ENCODE peak calls at places on chromosomes 7 and 10, in nine cellular contexts. One of them, this sample, is unnamed.

GRCh38 chr7:30469303-30469702 is 9.3 kb downstream of the NOD1 start:
- DNase-seq in NCI-H774: no peak
- DNase-seq in choroid plexus epithelial cell: peak
- DNase-seq in amniotic stem cell: peak
- DNase-seq in posterior cingulate gyrus: no peak
- DNase-seq in fibroblast of lung: peak
- DNase-seq in SJCRH30: peak
- DNase-seq in T-helper 1 cell: no peak
- DNase-seq in GM20000: no peak
- DNase-seq in this sample: peak

GRCh38 chr10:97321032-97321806 is 2.1 kb downstream of the FRAT1 start:
- DNase-seq in posterior cingulate gyrus: peak
- DNase-seq in T-helper 1 cell: no peak
- DNase-seq in SJCRH30: peak
- DNase-seq in choroid plexus epithelial cell: no peak
- DNase-seq in GM20000: no peak
- DNase-seq in amniotic stem cell: no peak
- DNase-seq in NCI-H774: no peak
- DNase-seq in fibroblast of lung: no peak
- DNase-seq in this sample: no peak

GRCh38 chr10:50393784-50394183 is 142.5 kb upstream of the ASAH2 start:
- DNase-seq in posterior cingulate gyrus: no peak
- DNase-seq in T-helper 1 cell: no peak
- DNase-seq in GM20000: no peak
- DNase-seq in NCI-H774: no peak
- DNase-seq in fibroblast of lung: peak
- DNase-seq in choroid plexus epithelial cell: peak
- DNase-seq in amniotic stem cell: no peak
- DNase-seq in SJCRH30: no peak
- DNase-seq in this sample: no peak

GRCh38 chr10:3763852-3764625 is 21.0 kb downstream of the KLF6 start:
- DNase-seq in amniotic stem cell: no peak
- DNase-seq in T-helper 1 cell: no peak
- DNase-seq in GM20000: no peak
- DNase-seq in NCI-H774: no peak
- DNase-seq in choroid plexus epithelial cell: peak
- DNase-seq in posterior cingulate gyrus: no peak
- DNase-seq in SJCRH30: no peak
- DNase-seq in fibroblast of lung: peak
- DNase-seq in this sample: no peak

GRCh38 chr7:45037876-45038275 is 37.9 kb downstream of the CCM2 start:
- DNase-seq in GM20000: no peak
- DNase-seq in fibroblast of lung: no peak
- DNase-seq in NCI-H774: no peak
- DNase-seq in SJCRH30: no peak
- DNase-seq in T-helper 1 cell: no peak
- DNase-seq in amniotic stem cell: no peak
- DNase-seq in posterior cingulate gyrus: no peak
- DNase-seq in choroid plexus epithelial cell: no peak
- DNase-seq in this sample: no peak

GRCh38 chr10:116802876-116803275 is 46.4 kb upstream of the ENO4 start:
- DNase-seq in GM20000: no peak
- DNase-seq in posterior cingulate gyrus: no peak
- DNase-seq in SJCRH30: no peak
- DNase-seq in choroid plexus epithelial cell: no peak
- DNase-seq in fibroblast of lung: no peak
- DNase-seq in NCI-H774: no peak
- DNase-seq in amniotic stem cell: no peak
- DNase-seq in T-helper 1 cell: no peak
- DNase-seq in this sample: no peak

GRCh38 chr7:140122975-140123374 is 53.8 kb downstream of the KDM7A start:
- DNase-seq in fibroblast of lung: peak
- DNase-seq in T-helper 1 cell: no peak
- DNase-seq in choroid plexus epithelial cell: no peak
- DNase-seq in GM20000: no peak
- DNase-seq in amniotic stem cell: no peak
- DNase-seq in NCI-H774: no peak
- DNase-seq in SJCRH30: no peak
- DNase-seq in posterior cingulate gyrus: no peak
- DNase-seq in this sample: no peak

GRCh38 chr7:30269398-30269964 is 14.9 kb upstream of the ZNRF2 start:
- DNase-seq in choroid plexus epithelial cell: no peak
- DNase-seq in T-helper 1 cell: no peak
- DNase-seq in fibroblast of lung: no peak
- DNase-seq in amniotic stem cell: no peak
- DNase-seq in SJCRH30: no peak
- DNase-seq in posterior cingulate gyrus: no peak
- DNase-seq in GM20000: no peak
- DNase-seq in NCI-H774: no peak
- DNase-seq in this sample: no peak

GRCh38 chr7:50418086-50418515 is 32.0 kb downstream of the FIGNL1 start:
- DNase-seq in T-helper 1 cell: peak
- DNase-seq in amniotic stem cell: peak
- DNase-seq in NCI-H774: peak
- DNase-seq in GM20000: peak
- DNase-seq in fibroblast of lung: peak
- DNase-seq in SJCRH30: peak
- DNase-seq in choroid plexus epithelial cell: peak
- DNase-seq in posterior cingulate gyrus: peak
- DNase-seq in this sample: peak

GRCh38 chr7:27793780-27794179 is 53.8 kb downstream of the TAX1BP1 start:
- DNase-seq in NCI-H774: no peak
- DNase-seq in amniotic stem cell: peak
- DNase-seq in SJCRH30: no peak
- DNase-seq in fibroblast of lung: peak
- DNase-seq in T-helper 1 cell: no peak
- DNase-seq in posterior cingulate gyrus: no peak
- DNase-seq in GM20000: no peak
- DNase-seq in choroid plexus epithelial cell: peak
- DNase-seq in this sample: no peak

GRCh38 chr10:71237843-71238623 is 25.7 kb downstream of the UNC5B start:
- DNase-seq in amniotic stem cell: no peak
- DNase-seq in GM20000: no peak
- DNase-seq in NCI-H774: no peak
- DNase-seq in choroid plexus epithelial cell: no peak
- DNase-seq in fibroblast of lung: peak
- DNase-seq in T-helper 1 cell: no peak
- DNase-seq in posterior cingulate gyrus: peak
- DNase-seq in SJCRH30: no peak
- DNase-seq in this sample: no peak

GRCh38 chr7:24025094-24025493 is 258.9 kb upstream of the NPY start:
- DNase-seq in GM20000: no peak
- DNase-seq in T-helper 1 cell: no peak
- DNase-seq in choroid plexus epithelial cell: peak
- DNase-seq in SJCRH30: peak
- DNase-seq in posterior cingulate gyrus: no peak
- DNase-seq in NCI-H774: no peak
- DNase-seq in amniotic stem cell: no peak
- DNase-seq in fibroblast of lung: peak
- DNase-seq in this sample: no peak

GRCh38 chr10:62083868-62084267 is 182.4 kb downstream of the ARID5B start:
- DNase-seq in T-helper 1 cell: no peak
- DNase-seq in SJCRH30: peak
- DNase-seq in amniotic stem cell: no peak
- DNase-seq in NCI-H774: peak
- DNase-seq in choroid plexus epithelial cell: peak
- DNase-seq in GM20000: no peak
- DNase-seq in posterior cingulate gyrus: no peak
- DNase-seq in fibroblast of lung: peak
- DNase-seq in this sample: no peak

GRCh38 chr7:140673770-140674155 is 1.0 kb downstream of the ADCK2 start:
- DNase-seq in fibroblast of lung: no peak
- DNase-seq in choroid plexus epithelial cell: no peak
- DNase-seq in NCI-H774: no peak
- DNase-seq in posterior cingulate gyrus: no peak
- DNase-seq in T-helper 1 cell: no peak
- DNase-seq in amniotic stem cell: no peak
- DNase-seq in SJCRH30: no peak
- DNase-seq in GM20000: no peak
- DNase-seq in this sample: no peak

GRCh38 chr10:129602938-129603520 is 136.0 kb downstream of the MGMT start:
- DNase-seq in choroid plexus epithelial cell: no peak
- DNase-seq in NCI-H774: no peak
- DNase-seq in T-helper 1 cell: no peak
- DNase-seq in GM20000: no peak
- DNase-seq in SJCRH30: no peak
- DNase-seq in posterior cingulate gyrus: no peak
- DNase-seq in fibroblast of lung: no peak
- DNase-seq in amniotic stem cell: no peak
- DNase-seq in this sample: no peak

GRCh38 chr7:64874562-64875250 is 28.4 kb upstream of the ZNF273 start:
- DNase-seq in GM20000: peak
- DNase-seq in amniotic stem cell: no peak
- DNase-seq in fibroblast of lung: no peak
- DNase-seq in T-helper 1 cell: no peak
- DNase-seq in choroid plexus epithelial cell: no peak
- DNase-seq in posterior cingulate gyrus: no peak
- DNase-seq in SJCRH30: no peak
- DNase-seq in NCI-H774: peak
- DNase-seq in this sample: no peak

GRCh38 chr7:157474685-157475084 is 137.9 kb downstream of the DNAJB6 start:
- DNase-seq in T-helper 1 cell: no peak
- DNase-seq in fibroblast of lung: no peak
- DNase-seq in amniotic stem cell: no peak
- DNase-seq in GM20000: no peak
- DNase-seq in choroid plexus epithelial cell: no peak
- DNase-seq in NCI-H774: no peak
- DNase-seq in posterior cingulate gyrus: no peak
- DNase-seq in SJCRH30: peak
- DNase-seq in this sample: peak

GRCh38 chr7:128908750-128909385 is 1.6 kb downstream of the KCP start:
- DNase-seq in fibroblast of lung: no peak
- DNase-seq in amniotic stem cell: no peak
- DNase-seq in choroid plexus epithelial cell: no peak
- DNase-seq in SJCRH30: peak
- DNase-seq in T-helper 1 cell: no peak
- DNase-seq in GM20000: no peak
- DNase-seq in posterior cingulate gyrus: peak
- DNase-seq in NCI-H774: no peak
- DNase-seq in this sample: no peak

GRCh38 chr10:17348111-17349008 is 106.0 kb downstream of the ST8SIA6 start:
- DNase-seq in GM20000: no peak
- DNase-seq in posterior cingulate gyrus: no peak
- DNase-seq in fibroblast of lung: peak
- DNase-seq in SJCRH30: peak
- DNase-seq in amniotic stem cell: peak
- DNase-seq in choroid plexus epithelial cell: peak
- DNase-seq in T-helper 1 cell: no peak
- DNase-seq in NCI-H774: no peak
- DNase-seq in this sample: peak

GRCh38 chr7:81857385-81857784 is 87.5 kb upstream of the HGF start:
- DNase-seq in posterior cingulate gyrus: no peak
- DNase-seq in fibroblast of lung: peak
- DNase-seq in NCI-H774: no peak
- DNase-seq in choroid plexus epithelial cell: peak
- DNase-seq in GM20000: no peak
- DNase-seq in amniotic stem cell: no peak
- DNase-seq in T-helper 1 cell: no peak
- DNase-seq in SJCRH30: no peak
- DNase-seq in this sample: no peak

GRCh38 chr7:83791737-83792136 is 142.8 kb upstream of the SEMA3E start:
- DNase-seq in SJCRH30: no peak
- DNase-seq in choroid plexus epithelial cell: no peak
- DNase-seq in T-helper 1 cell: no peak
- DNase-seq in posterior cingulate gyrus: no peak
- DNase-seq in fibroblast of lung: no peak
- DNase-seq in NCI-H774: no peak
- DNase-seq in amniotic stem cell: no peak
- DNase-seq in GM20000: no peak
- DNase-seq in this sample: no peak

This sample was measured in NCI-H460.